ENCODE peak calls at places on chromosomes 6 and 20, in six cellular contexts. O is pancreas; A is fibroblast of lung; C is CD4-positive, alpha-beta memory T cell; L is cardiac muscle cell; M is breast epithelium. P is an unnamed sample.

GRCh38 chr20:62772103-62772611 is 24.1 kb upstream of the MRGBP start:
- DNase-seq in O (peak; percentile 21), A (no peak), C (no peak), L (no peak), M (no peak), P (no peak)

GRCh38 chr20:46260480-46260879 is 47.8 kb downstream of the CDH22 start:
- DNase-seq in O (no peak), A (no peak), C (no peak), L (no peak), M (no peak), P (no peak)

GRCh38 chr20:58558483-58559367 is 43.5 kb upstream of the APCDD1L start:
- DNase-seq in O (no peak), A (no peak), C (no peak), L (no peak), M (peak; percentile 46), P (no peak)

GRCh38 chr20:49045440-49046086 is 549 bp upstream of the CSE1L start:
- DNase-seq in O (peak; percentile 50), A (no peak), C (no peak), L (peak; percentile 1), M (no peak), P (peak; percentile 71)

GRCh38 chr6:146028250-146028789 is 542 bp upstream of the GRM1 start:
- DNase-seq in O (peak; percentile 78), A (peak; percentile 44), C (peak; percentile 18), L (peak; percentile 87), M (no peak), P (peak; percentile 52)

GRCh38 chr6:6616670-6617069 is 28.1 kb downstream of the LY86 start:
- DNase-seq in O (no peak), A (no peak), C (no peak), L (no peak), M (no peak), P (no peak)

GRCh38 chr6:146369866-146370265 is 173.8 kb upstream of the RAB32 start:
- DNase-seq in O (no peak), A (no peak), C (no peak), L (no peak), M (no peak), P (no peak)

GRCh38 chr20:42294976-42295375 is 676.8 kb upstream of the CHD6 start:
- DNase-seq in O (no peak), A (no peak), C (no peak), L (no peak), M (no peak), P (no peak)

GRCh38 chr20:33693741-33694645 is 7.8 kb upstream of the E2F1 start:
- DNase-seq in O (no peak), A (no peak), C (no peak), L (no peak), M (no peak), P (peak; percentile 65)

GRCh38 chr6:154593122-154593521 is 82.6 kb upstream of the CNKSR3 start:
- DNase-seq in O (peak; percentile 47), A (peak; percentile 41), C (no peak), L (peak; percentile 60), M (no peak), P (no peak)

GRCh38 chr6:43744931-43745727 is 24.9 kb upstream of the VEGFA start:
- DNase-seq in O (no peak), A (no peak), C (no peak), L (no peak), M (no peak), P (peak; percentile 53)

GRCh38 chr6:14117158-14118090 is at the start of gene CD83:
- DNase-seq in O (peak; percentile 75), A (peak; percentile 51), C (peak; percentile 89), L (peak; percentile 74), M (no peak), P (peak; percentile 78)

GRCh38 chr6:79778794-79779193 is 147.7 kb downstream of the SH3BGRL2 start:
- DNase-seq in O (no peak), A (no peak), C (no peak), L (no peak), M (no peak), P (no peak)

GRCh38 chr6:89657445-89658158 is 19.1 kb upstream of the LYRM2 start:
- DNase-seq in O (no peak), A (no peak), C (no peak), L (no peak), M (no peak), P (no peak)

GRCh38 chr6:166614171-166614583 is 12.9 kb downstream of the RPS6KA2 start:
- DNase-seq in O (no peak), A (no peak), C (no peak), L (no peak), M (no peak), P (no peak)

GRCh38 chr20:31570735-31571617 is 34.1 kb upstream of the ID1 start:
- DNase-seq in O (peak; percentile 62), A (peak; percentile 70), C (no peak), L (no peak), M (no peak), P (no peak)

GRCh38 chr20:9353916-9354276 is 160.5 kb upstream of the LAMP5 start:
- DNase-seq in O (no peak), A (no peak), C (no peak), L (no peak), M (no peak), P (no peak)

GRCh38 chr6:149236584-149236983 is 80.9 kb upstream of the TAB2 start:
- DNase-seq in O (no peak), A (peak; percentile 90), C (no peak), L (no peak), M (no peak), P (no peak)

GRCh38 chr20:62142252-62143117 is 709 bp downstream of the PSMA7 start:
- DNase-seq in O (no peak), A (no peak), C (no peak), L (peak; percentile 35), M (no peak), P (no peak)

GRCh38 chr6:161233986-161234620 is 39.8 kb downstream of the AGPAT4 start:
- DNase-seq in O (peak; percentile 34), A (peak; percentile 92), C (no peak), L (peak; percentile 51), M (no peak), P (peak; percentile 52)

GRCh38 chr6:72787521-72788031 is 165.7 kb downstream of the KCNQ5 start:
- DNase-seq in O (no peak), A (peak; percentile 91), C (no peak), L (peak; percentile 90), M (no peak), P (no peak)

GRCh38 chr6:105015482-105015881 is 58.6 kb downstream of the LIN28B start:
- DNase-seq in O (no peak), A (peak; percentile 84), C (no peak), L (no peak), M (no peak), P (no peak)

GRCh38 chr6:37503486-37503980 is 3.8 kb upstream of the CCDC167 start:
- DNase-seq in O (no peak), A (no peak), C (no peak), L (no peak), M (no peak), P (no peak)

GRCh38 chr20:51695574-51696303 is 72.5 kb downstream of the ATP9A start:
- DNase-seq in O (no peak), A (peak; percentile 83), C (no peak), L (no peak), M (no peak), P (no peak)

GRCh38 chr20:52060794-52061714 is 130.5 kb downstream of the ZFP64 start:
- DNase-seq in O (no peak), A (no peak), C (no peak), L (peak; percentile 30), M (no peak), P (no peak)

DNA sequence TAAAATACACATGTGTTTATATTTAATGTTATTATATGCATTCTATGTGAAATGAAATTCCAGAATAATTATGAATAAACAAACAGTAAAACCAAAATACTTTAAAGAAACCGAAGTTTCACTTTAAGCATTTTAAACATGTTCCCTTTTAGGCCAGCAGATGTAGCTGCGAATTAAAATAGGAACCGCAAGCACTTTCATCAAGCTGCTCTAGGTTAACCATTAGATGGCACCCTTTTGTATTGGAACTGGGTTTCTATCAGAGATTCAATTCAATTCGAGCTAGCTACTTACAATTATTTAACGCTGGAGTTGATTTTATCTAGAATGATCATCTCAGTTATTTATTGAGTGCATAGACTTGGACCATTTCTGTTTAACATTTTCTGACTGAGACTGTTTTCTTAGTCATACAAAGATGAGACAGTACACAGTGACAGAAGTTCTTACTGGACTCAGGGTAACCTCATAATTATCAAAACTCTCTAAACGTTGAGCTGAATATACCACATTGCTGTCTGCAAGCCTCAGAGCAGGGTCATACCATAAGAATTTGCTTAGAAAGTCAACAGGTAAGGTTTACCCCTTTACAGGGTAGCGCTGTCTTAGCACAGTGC is 8.5 kb downstream of the TMEM242 start:
- DNase-seq in O (no peak), A (peak; percentile 75), C (peak; percentile 62), L (peak; percentile 60), M (no peak), P (no peak)
- H3K36me3 ChIP-seq in O (no peaks in the 10 kb centered on the region), A (peaks cover 27% of the 10 kb centered on the region), C (peaks cover 14% of the 10 kb centered on the region), L (peaks cover 16% of the 10 kb centered on the region), M (no peaks in the 10 kb centered on the region), P (no peaks in the 10 kb centered on the region)

GRCh38 chr20:43722153-43722505 is 4.7 kb downstream of the GTSF1L start:
- DNase-seq in O (no peak), A (no peak), C (peak; percentile 77), L (no peak), M (no peak), P (no peak)

GRCh38 chr20:43720007-43720406 is 6.8 kb downstream of the GTSF1L start:
- DNase-seq in O (no peak), A (no peak), C (no peak), L (no peak), M (no peak), P (no peak)

GRCh38 chr20:43723194-43723593 is 3.6 kb downstream of the GTSF1L start:
- DNase-seq in O (no peak), A (no peak), C (no peak), L (no peak), M (no peak), P (no peak)

GRCh38 chr20:43721097-43721428 is 5.7 kb downstream of the GTSF1L start:
- DNase-seq in O (no peak), A (no peak), C (no peak), L (no peak), M (no peak), P (no peak)

GRCh38 chr20:43721429-43722152 is 5.2 kb downstream of the GTSF1L start:
- DNase-seq in O (no peak), A (no peak), C (no peak), L (peak; percentile 23), M (no peak), P (no peak)
- H3K4me3 ChIP-seq in O (no peak overlapping the region), A (no peak overlapping the region), C (peak overlapping the region; percentile 53), L (no peak overlapping the region), M (no peak overlapping the region), P (no peak overlapping the region)

GRCh38 chr6:25337004-25337403 is 57.8 kb downstream of the CARMIL1 start:
- DNase-seq in O (no peak), A (no peak), C (no peak), L (no peak), M (no peak), P (no peak)
- H3K36me3 ChIP-seq in O (no peaks in the 10 kb centered on the region), A (no peaks in the 10 kb centered on the region), C (no peaks in the 10 kb centered on the region), L (no peaks in the 10 kb centered on the region), M (no peaks in the 10 kb centered on the region), P (no peaks in the 10 kb centered on the region)

GRCh38 chr6:11754625-11755289 is 23.8 kb downstream of the ADTRP start:
- DNase-seq in O (no peak), A (peak; percentile 65), C (no peak), L (no peak), M (no peak), P (no peak)
- H3K4me3 ChIP-seq in O (no peak overlapping the region), A (no peak overlapping the region), C (no peak overlapping the region), L (no peak overlapping the region), M (no peak overlapping the region), P (no peak overlapping the region)

P was measured in left lung.